ENCODE peak calls at places on chromosomes 12 and 14, in eight cellular contexts. One of them, this sample, is unnamed.
A peak's percentile ranks its signal among the peaks of the same experiment; 100 is the strongest.

GRCh38 chr12:8989425-8989824 is at the start of gene KLRG1:
- DNase-seq in kidney tubule cell: no peak
- DNase-seq in stimulated activated CD8-positive, alpha-beta memory T cell treated with anti-CD3 and anti-CD28 coated beads, Interleukin-7, amount 100 ng/mL, for 24 hours: no peak
- DNase-seq in PC-3: no peak
- DNase-seq in GM04504: no peak
- DNase-seq in stimulated activated CD4-positive, alpha-beta T cell treated with anti-CD3 and anti-CD28 coated beads, Interleukin-1b, Interleukin-23, amount 100 ng/mL, for 1 hour: no peak
- DNase-seq in lower leg skin: no peak
- DNase-seq in central memory CD4-positive, alpha-beta T cell: no peak
- DNase-seq in this sample: no peak

GRCh38 chr12:78229491-78230209 is 399.0 kb downstream of the NAV3 start:
- DNase-seq in kidney tubule cell: peak; percentile 62
- DNase-seq in stimulated activated CD8-positive, alpha-beta memory T cell treated with anti-CD3 and anti-CD28 coated beads, Interleukin-7, amount 100 ng/mL, for 24 hours: no peak
- DNase-seq in PC-3: peak; percentile 83
- DNase-seq in GM04504: no peak
- DNase-seq in stimulated activated CD4-positive, alpha-beta T cell treated with anti-CD3 and anti-CD28 coated beads, Interleukin-1b, Interleukin-23, amount 100 ng/mL, for 1 hour: no peak
- DNase-seq in lower leg skin: no peak
- DNase-seq in central memory CD4-positive, alpha-beta T cell: no peak
- DNase-seq in this sample: no peak

GRCh38 chr14:93337143-93337753 is 4.4 kb upstream of the BTBD7 start:
- DNase-seq in kidney tubule cell: no peak
- DNase-seq in stimulated activated CD8-positive, alpha-beta memory T cell treated with anti-CD3 and anti-CD28 coated beads, Interleukin-7, amount 100 ng/mL, for 24 hours: no peak
- DNase-seq in PC-3: no peak
- DNase-seq in GM04504: no peak
- DNase-seq in stimulated activated CD4-positive, alpha-beta T cell treated with anti-CD3 and anti-CD28 coated beads, Interleukin-1b, Interleukin-23, amount 100 ng/mL, for 1 hour: no peak
- DNase-seq in lower leg skin: no peak
- DNase-seq in central memory CD4-positive, alpha-beta T cell: no peak
- DNase-seq in this sample: no peak

GRCh38 chr14:74211945-74212580 is 27.2 kb upstream of the VSX2 start:
- DNase-seq in kidney tubule cell: no peak
- DNase-seq in stimulated activated CD8-positive, alpha-beta memory T cell treated with anti-CD3 and anti-CD28 coated beads, Interleukin-7, amount 100 ng/mL, for 24 hours: no peak
- DNase-seq in PC-3: no peak
- DNase-seq in GM04504: peak; percentile 4
- DNase-seq in stimulated activated CD4-positive, alpha-beta T cell treated with anti-CD3 and anti-CD28 coated beads, Interleukin-1b, Interleukin-23, amount 100 ng/mL, for 1 hour: no peak
- DNase-seq in lower leg skin: no peak
- DNase-seq in central memory CD4-positive, alpha-beta T cell: no peak
- DNase-seq in this sample: no peak

GRCh38 chr14:98721061-98721460 is 550.9 kb downstream of the BCL11B start:
- DNase-seq in kidney tubule cell: no peak
- DNase-seq in stimulated activated CD8-positive, alpha-beta memory T cell treated with anti-CD3 and anti-CD28 coated beads, Interleukin-7, amount 100 ng/mL, for 24 hours: no peak
- DNase-seq in PC-3: no peak
- DNase-seq in GM04504: no peak
- DNase-seq in stimulated activated CD4-positive, alpha-beta T cell treated with anti-CD3 and anti-CD28 coated beads, Interleukin-1b, Interleukin-23, amount 100 ng/mL, for 1 hour: no peak
- DNase-seq in lower leg skin: no peak
- DNase-seq in central memory CD4-positive, alpha-beta T cell: no peak
- DNase-seq in this sample: no peak

GRCh38 chr12:28191018-28191595 is 851 bp downstream of the CCDC91 start:
- DNase-seq in kidney tubule cell: peak; percentile 74
- DNase-seq in stimulated activated CD8-positive, alpha-beta memory T cell treated with anti-CD3 and anti-CD28 coated beads, Interleukin-7, amount 100 ng/mL, for 24 hours: peak; percentile 0
- DNase-seq in PC-3: peak; percentile 75
- DNase-seq in GM04504: peak; percentile 32
- DNase-seq in stimulated activated CD4-positive, alpha-beta T cell treated with anti-CD3 and anti-CD28 coated beads, Interleukin-1b, Interleukin-23, amount 100 ng/mL, for 1 hour: no peak
- DNase-seq in lower leg skin: no peak
- DNase-seq in central memory CD4-positive, alpha-beta T cell: no peak
- DNase-seq in this sample: no peak

GRCh38 chr14:30620178-30620577 is 1.9 kb upstream of the SCFD1 start:
- DNase-seq in kidney tubule cell: peak; percentile 25
- DNase-seq in stimulated activated CD8-positive, alpha-beta memory T cell treated with anti-CD3 and anti-CD28 coated beads, Interleukin-7, amount 100 ng/mL, for 24 hours: no peak
- DNase-seq in PC-3: peak; percentile 70
- DNase-seq in GM04504: no peak
- DNase-seq in stimulated activated CD4-positive, alpha-beta T cell treated with anti-CD3 and anti-CD28 coated beads, Interleukin-1b, Interleukin-23, amount 100 ng/mL, for 1 hour: no peak
- DNase-seq in lower leg skin: no peak
- DNase-seq in central memory CD4-positive, alpha-beta T cell: no peak
- DNase-seq in this sample: no peak

GRCh38 chr12:92078167-92079053 is 67.2 kb downstream of the BTG1 start:
- DNase-seq in kidney tubule cell: peak; percentile 94
- DNase-seq in stimulated activated CD8-positive, alpha-beta memory T cell treated with anti-CD3 and anti-CD28 coated beads, Interleukin-7, amount 100 ng/mL, for 24 hours: no peak
- DNase-seq in PC-3: peak; percentile 92
- DNase-seq in GM04504: peak; percentile 99
- DNase-seq in stimulated activated CD4-positive, alpha-beta T cell treated with anti-CD3 and anti-CD28 coated beads, Interleukin-1b, Interleukin-23, amount 100 ng/mL, for 1 hour: no peak
- DNase-seq in lower leg skin: peak; percentile 84
- DNase-seq in central memory CD4-positive, alpha-beta T cell: no peak
- DNase-seq in this sample: no peak

GRCh38 chr12:2179953-2180736 is 127.4 kb downstream of the CACNA1C start:
- DNase-seq in kidney tubule cell: peak; percentile 83
- DNase-seq in stimulated activated CD8-positive, alpha-beta memory T cell treated with anti-CD3 and anti-CD28 coated beads, Interleukin-7, amount 100 ng/mL, for 24 hours: no peak
- DNase-seq in PC-3: peak; percentile 76
- DNase-seq in GM04504: peak; percentile 88
- DNase-seq in stimulated activated CD4-positive, alpha-beta T cell treated with anti-CD3 and anti-CD28 coated beads, Interleukin-1b, Interleukin-23, amount 100 ng/mL, for 1 hour: no peak
- DNase-seq in lower leg skin: peak; percentile 45
- DNase-seq in central memory CD4-positive, alpha-beta T cell: no peak
- DNase-seq in this sample: no peak

GRCh38 chr14:43706901-43707300 is 800.2 kb downstream of the FSCB start:
- DNase-seq in kidney tubule cell: no peak
- DNase-seq in stimulated activated CD8-positive, alpha-beta memory T cell treated with anti-CD3 and anti-CD28 coated beads, Interleukin-7, amount 100 ng/mL, for 24 hours: no peak
- DNase-seq in PC-3: no peak
- DNase-seq in GM04504: no peak
- DNase-seq in stimulated activated CD4-positive, alpha-beta T cell treated with anti-CD3 and anti-CD28 coated beads, Interleukin-1b, Interleukin-23, amount 100 ng/mL, for 1 hour: no peak
- DNase-seq in lower leg skin: no peak
- DNase-seq in central memory CD4-positive, alpha-beta T cell: no peak
- DNase-seq in this sample: no peak